ENCODE peak calls at places on chromosomes 4 and X, in eight cellular contexts. G is choroid plexus epithelial cell, H is psoas muscle, O is GM23338, Z is bronchial epithelial cell, W is stomach, P is foreskin fibroblast, C is fibroblast of lung. D is an unnamed sample.
A peak's percentile ranks its signal among the peaks of the same experiment; 100 is the strongest.

GRCh38 chr4:100299019-100299418 is 108.8 kb upstream of the DDIT4L start:
- DNase-seq in G (peak; percentile 89), H (no peak), O (no peak), Z (peak; percentile 80), W (no peak), P (peak; percentile 93), C (peak; percentile 95), D (no peak)

GRCh38 chrX:1124531-1124930 is 87.9 kb downstream of the CRLF2 start:
- DNase-seq in G (no peak), H (no peak), O (no peak), Z (no peak), W (no peak), P (no peak), C (no peak), D (no peak)

GRCh38 chr4:88159137-88159725 is 792 bp upstream of the ABCG2 start:
- DNase-seq in G (no peak), H (no peak), O (peak; percentile 71), Z (no peak), W (peak; percentile 36), P (peak; percentile 53), C (peak; percentile 31), D (no peak)

GRCh38 chrX:51760657-51761056 is 17.4 kb downstream of the GSPT2 start:
- DNase-seq in G (no peak), H (no peak), O (no peak), Z (no peak), W (no peak), P (no peak), C (no peak), D (no peak)

GRCh38 chr4:64464581-64464980 is 55.3 kb upstream of the TECRL start:
- DNase-seq in G (no peak), H (no peak), O (no peak), Z (no peak), W (no peak), P (no peak), C (no peak), D (peak; percentile 7)

GRCh38 chr4:8192748-8193738 is 6.0 kb upstream of the SH3TC1 start:
- DNase-seq in G (peak; percentile 88), H (peak; percentile 79), O (no peak), Z (peak; percentile 80), W (peak; percentile 82), P (peak; percentile 60), C (peak; percentile 53), D (peak; percentile 77)

GRCh38 chr4:113496698-113497097 is 264.8 kb downstream of the CAMK2D start:
- DNase-seq in G (no peak), H (no peak), O (no peak), Z (no peak), W (no peak), P (no peak), C (no peak), D (no peak)

GRCh38 chr4:145797278-145797677 is 117.3 kb downstream of the C4orf51 start:
- DNase-seq in G (no peak), H (no peak), O (no peak), Z (no peak), W (no peak), P (no peak), C (no peak), D (no peak)

GRCh38 chr4:152945639-152946038 is 9.5 kb downstream of the FHDC1 start:
- DNase-seq in G (no peak), H (no peak), O (no peak), Z (no peak), W (no peak), P (no peak), C (no peak), D (no peak)

GRCh38 chr4:127425911-127426310 is 206.8 kb upstream of the INTU start:
- DNase-seq in G (no peak), H (no peak), O (no peak), Z (no peak), W (no peak), P (no peak), C (no peak), D (no peak)

GRCh38 chr4:173802714-173803022 is 272.6 kb upstream of the HAND2 start:
- DNase-seq in G (no peak), H (no peak), O (no peak), Z (no peak), W (no peak), P (no peak), C (no peak), D (no peak)

GRCh38 chr4:44646151-44646550 is 5.3 kb downstream of the YIPF7 start:
- DNase-seq in G (no peak), H (no peak), O (no peak), Z (peak; percentile 44), W (no peak), P (no peak), C (no peak), D (no peak)

DNA sequence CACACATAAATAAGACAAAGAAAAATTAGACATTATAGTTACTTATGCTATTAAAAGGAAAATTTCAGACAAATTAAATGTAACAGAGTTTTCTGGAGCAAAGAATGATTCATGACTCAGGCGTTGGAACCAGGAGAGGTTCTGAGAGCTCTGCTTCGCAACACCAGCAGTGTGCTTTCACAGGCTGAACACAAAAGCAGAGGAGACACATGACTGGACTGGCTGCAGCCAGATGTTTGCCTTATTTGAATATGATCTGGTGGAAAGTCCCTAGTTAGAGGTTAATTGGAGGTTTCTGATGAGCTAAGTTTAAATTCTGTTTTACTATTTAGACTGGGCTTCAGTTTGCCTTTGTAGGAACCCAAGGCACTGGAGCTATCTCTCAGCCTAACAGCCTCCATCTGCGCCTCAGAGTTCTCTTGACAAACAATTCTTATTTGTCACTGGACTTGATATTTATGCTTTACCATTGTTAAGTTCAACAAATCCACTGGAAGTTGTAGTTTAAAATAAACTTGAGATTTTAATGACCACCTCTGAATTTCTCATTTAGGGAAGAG is 16.2 kb downstream of the BOD1L1 start:
- DNase-seq in G (peak; percentile 93), H (no peak), O (no peak), Z (peak; percentile 53), W (no peak), P (peak; percentile 70), C (peak; percentile 56), D (no peak)
- H3K4me3 ChIP-seq in G (no peak overlapping the region), H (no peak overlapping the region), O (no peak overlapping the region), Z (no peak overlapping the region), W (no peak overlapping the region), P (no peak overlapping the region), C (no peak overlapping the region), D (no peak overlapping the region)

GRCh38 chr4:185654965-185655554 is 119.8 kb upstream of the PDLIM3 start:
- DNase-seq in G (no peak), H (no peak), O (no peak), Z (no peak), W (no peak), P (no peak), C (no peak), D (no peak)
- H3K4me3 ChIP-seq in G (no peak overlapping the region), H (peak overlapping the region; percentile 50), O (no peak overlapping the region), Z (no peak overlapping the region), W (peak overlapping the region; percentile 41), P (no peak overlapping the region), C (no peak overlapping the region), D (no peak overlapping the region)

DNA sequence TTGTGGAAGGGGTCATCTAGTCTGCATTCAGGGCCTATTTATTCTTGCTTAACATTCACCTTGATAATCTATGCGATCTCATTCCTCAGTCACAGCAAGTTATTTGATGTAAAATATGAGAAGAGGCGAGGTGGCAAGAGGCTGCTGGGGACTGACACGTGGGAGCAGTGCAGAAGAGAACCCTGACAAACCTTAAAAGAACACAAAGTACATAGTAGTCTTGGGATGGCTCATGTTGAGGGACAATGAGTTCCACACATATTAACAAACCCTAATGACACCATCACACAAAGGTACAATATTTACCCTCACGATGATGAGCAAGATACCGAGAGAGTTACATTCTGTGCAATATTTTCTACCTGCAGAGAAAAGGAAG is 57.5 kb downstream of the MAML3 start:
- DNase-seq in G (no peak), H (no peak), O (no peak), Z (no peak), W (no peak), P (no peak), C (no peak), D (no peak)
- H3K4me3 ChIP-seq in G (no peak overlapping the region), H (no peak overlapping the region), O (no peak overlapping the region), Z (no peak overlapping the region), W (no peak overlapping the region), P (no peak overlapping the region), C (no peak overlapping the region), D (no peak overlapping the region)

GRCh38 chr4:2700031-2700430 is 56.1 kb downstream of the TNIP2 start:
- DNase-seq in G (no peak), H (no peak), O (no peak), Z (no peak), W (no peak), P (no peak), C (no peak), D (no peak)

GRCh38 chr4:2697995-2698414 is 58.1 kb downstream of the TNIP2 start:
- DNase-seq in G (no peak), H (no peak), O (no peak), Z (no peak), W (peak; percentile 41), P (no peak), C (no peak), D (no peak)

GRCh38 chr4:2698951-2699505 is 57.1 kb downstream of the TNIP2 start:
- DNase-seq in G (no peak), H (no peak), O (no peak), Z (no peak), W (peak; percentile 35), P (no peak), C (no peak), D (no peak)

GRCh38 chr4:2699534-2699933 is 56.6 kb downstream of the TNIP2 start:
- DNase-seq in G (no peak), H (no peak), O (no peak), Z (no peak), W (no peak), P (no peak), C (no peak), D (no peak)

DNA sequence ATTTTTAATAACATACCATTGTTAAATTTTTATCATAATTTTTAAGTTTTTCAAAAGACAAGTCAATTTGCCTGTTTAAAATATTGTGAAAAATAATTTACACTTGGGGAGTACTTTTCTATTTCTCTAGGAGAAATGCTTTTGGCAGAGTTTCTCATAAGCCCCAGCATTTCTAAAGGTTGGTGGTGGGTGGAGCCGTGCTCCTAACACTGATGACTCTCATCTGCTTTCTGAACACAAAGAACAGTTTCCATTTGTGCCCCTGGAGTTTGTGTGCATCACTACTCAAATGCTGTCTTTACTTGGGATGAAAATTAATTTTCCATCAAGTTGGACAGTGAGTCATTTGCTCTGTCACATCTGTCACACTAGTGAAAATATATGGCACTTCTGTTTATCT is 57.6 kb downstream of the TNIP2 start:
- DNase-seq in G (no peak), H (no peak), O (no peak), Z (no peak), W (no peak), P (no peak), C (no peak), D (no peak)
- H3K4me3 ChIP-seq in G (no peak overlapping the region), H (no peak overlapping the region), O (no peak overlapping the region), Z (no peak overlapping the region), W (no peak overlapping the region), P (no peak overlapping the region), C (no peak overlapping the region), D (no peak overlapping the region)

D was measured in prostate gland.